ENCODE peak calls at places on chromosomes 12 and 14, in five cellular contexts. O is H1, H is K562, F is HepG2, Q is SK-N-SH. Y is an unnamed sample.

GRCh38 chr12:116015525-116015924 is 262.0 kb downstream of the MED13L start:
- DNase-seq in O (no peak), H (no peak), F (peak; percentile 21), Q (peak; percentile 15), Y (no peak)

GRCh38 chr14:56555921-56556570 is 23.6 kb upstream of the TMEM260 start:
- DNase-seq in O (no peak), H (peak; percentile 10), F (peak; percentile 76), Q (peak; percentile 11), Y (no peak)

GRCh38 chr12:25352078-25352918 is 101.6 kb upstream of the KRAS start:
- DNase-seq in O (no peak), H (no peak), F (no peak), Q (no peak), Y (peak; percentile 24)

GRCh38 chr12:116806845-116807440 is 68.8 kb downstream of the RNFT2 start:
- DNase-seq in O (no peak), H (no peak), F (no peak), Q (no peak), Y (no peak)

GRCh38 chr14:20485900-20486299 is 16.7 kb downstream of the PNP start:
- DNase-seq in O (no peak), H (no peak), F (no peak), Q (no peak), Y (no peak)

GRCh38 chr14:21894003-21894897 is 220.6 kb upstream of the OR4E1 start:
- DNase-seq in O (peak; percentile 66), H (peak; percentile 4), F (no peak), Q (no peak), Y (no peak)

GRCh38 chr12:94831081-94831747 is 172.3 kb downstream of the NDUFA12 start:
- DNase-seq in O (no peak), H (no peak), F (no peak), Q (no peak), Y (peak; percentile 98)

GRCh38 chr12:34163443-34163842 is 141.1 kb downstream of the ALG10 start:
- DNase-seq in O (no peak), H (no peak), F (no peak), Q (no peak), Y (no peak)

GRCh38 chr12:49503674-49504180 is 35.1 kb upstream of the KCNH3 start:
- DNase-seq in O (no peak), H (no peak), F (no peak), Q (no peak), Y (no peak)

GRCh38 chr14:46063872-46064271 is 587.7 kb downstream of the RPL10L start:
- DNase-seq in O (no peak), H (no peak), F (no peak), Q (peak; percentile 0), Y (no peak)

GRCh38 chr12:113416091-113416754 is 6.0 kb upstream of the SDSL start:
- DNase-seq in O (no peak), H (peak; percentile 35), F (no peak), Q (no peak), Y (no peak)

GRCh38 chr12:25186038-25186787 is 8.7 kb downstream of the DNAI7 start:
- DNase-seq in O (no peak), H (no peak), F (peak; percentile 43), Q (no peak), Y (peak; percentile 43)

GRCh38 chr12:50572760-50573159 is 68.0 kb downstream of the DIP2B start:
- DNase-seq in O (no peak), H (no peak), F (no peak), Q (no peak), Y (no peak)

GRCh38 chr14:79584679-79585078 is 626.6 kb downstream of the DIO2 start:
- DNase-seq in O (no peak), H (no peak), F (no peak), Q (no peak), Y (no peak)

GRCh38 chr14:82710257-82710841 is 1176.7 kb upstream of the SEL1L start:
- DNase-seq in O (peak; percentile 86), H (peak; percentile 35), F (peak; percentile 26), Q (peak; percentile 38), Y (peak; percentile 8)

GRCh38 chr14:24710403-24711063 is 76.5 kb upstream of the GZMB start:
- DNase-seq in O (peak; percentile 67), H (peak; percentile 37), F (peak; percentile 71), Q (peak; percentile 45), Y (no peak)

GRCh38 chr12:50005150-50005549 is 20.1 kb downstream of the RACGAP1 start:
- DNase-seq in O (no peak), H (no peak), F (no peak), Q (peak; percentile 48), Y (no peak)

GRCh38 chr12:2064078-2064507 is 11.3 kb downstream of the CACNA1C start:
- DNase-seq in O (no peak), H (no peak), F (no peak), Q (peak; percentile 73), Y (peak; percentile 28)

GRCh38 chr14:74663884-74664283 is 49.0 kb downstream of the AREL1 start:
- DNase-seq in O (no peak), H (no peak), F (no peak), Q (no peak), Y (no peak)

GRCh38 chr12:7091660-7092228 is 501 bp downstream of the C1R start:
- DNase-seq in O (no peak), H (no peak), F (no peak), Q (no peak), Y (no peak)

GRCh38 chr14:65301862-65302539 is 110.5 kb upstream of the FUT8 start:
- DNase-seq in O (no peak), H (peak; percentile 48), F (peak; percentile 92), Q (no peak), Y (peak; percentile 95)

GRCh38 chr12:51591020-51591901 is at the start of gene SCN8A:
- DNase-seq in O (peak; percentile 87), H (peak; percentile 81), F (no peak), Q (peak; percentile 94), Y (no peak)

GRCh38 chr14:100155881-100156645 is 3.4 kb downstream of the DEGS2 start:
- DNase-seq in O (no peak), H (no peak), F (peak; percentile 37), Q (peak; percentile 71), Y (no peak)

GRCh38 chr12:13571035-13571434 is 374.5 kb downstream of the EMP1 start:
- DNase-seq in O (no peak), H (no peak), F (peak; percentile 83), Q (no peak), Y (no peak)

GRCh38 chr12:53476769-53477209 is 22.5 kb downstream of the MAP3K12 start:
- DNase-seq in O (no peak), H (peak; percentile 52), F (no peak), Q (peak; percentile 67), Y (no peak)

GRCh38 chr14:93231129-93231979 is 24.3 kb downstream of the UBR7 start:
- DNase-seq in O (no peak), H (no peak), F (no peak), Q (peak; percentile 95), Y (no peak)

GRCh38 chr14:55005071-55005470 is 21.8 kb downstream of the WDHD1 start:
- DNase-seq in O (no peak), H (no peak), F (no peak), Q (no peak), Y (no peak)

GRCh38 chr12:98370976-98371375 is 144.4 kb upstream of the TMPO start:
- DNase-seq in O (no peak), H (no peak), F (no peak), Q (no peak), Y (no peak)

GRCh38 chr12:121789800-121790748 is 3.4 kb downstream of the RHOF start:
- DNase-seq in O (no peak), H (no peak), F (no peak), Q (no peak), Y (peak; percentile 70)

GRCh38 chr12:109737631-109738030 is 24.0 kb downstream of the FAM222A start:
- DNase-seq in O (no peak), H (no peak), F (peak; percentile 70), Q (peak; percentile 71), Y (no peak)

GRCh38 chr14:104291123-104292000 is 153.0 kb downstream of the KIF26A start:
- DNase-seq in O (no peak), H (no peak), F (no peak), Q (peak; percentile 92), Y (no peak)

GRCh38 chr14:36091096-36091495 is 85.4 kb downstream of the PTCSC3 start:
- DNase-seq in O (no peak), H (no peak), F (peak; percentile 98), Q (no peak), Y (peak; percentile 23)
- TF ChIP-seq TAF1 in O (no peak), H (no peak), F (peak; percentile 19), Q (no peak), Y (no peak)

DNA sequence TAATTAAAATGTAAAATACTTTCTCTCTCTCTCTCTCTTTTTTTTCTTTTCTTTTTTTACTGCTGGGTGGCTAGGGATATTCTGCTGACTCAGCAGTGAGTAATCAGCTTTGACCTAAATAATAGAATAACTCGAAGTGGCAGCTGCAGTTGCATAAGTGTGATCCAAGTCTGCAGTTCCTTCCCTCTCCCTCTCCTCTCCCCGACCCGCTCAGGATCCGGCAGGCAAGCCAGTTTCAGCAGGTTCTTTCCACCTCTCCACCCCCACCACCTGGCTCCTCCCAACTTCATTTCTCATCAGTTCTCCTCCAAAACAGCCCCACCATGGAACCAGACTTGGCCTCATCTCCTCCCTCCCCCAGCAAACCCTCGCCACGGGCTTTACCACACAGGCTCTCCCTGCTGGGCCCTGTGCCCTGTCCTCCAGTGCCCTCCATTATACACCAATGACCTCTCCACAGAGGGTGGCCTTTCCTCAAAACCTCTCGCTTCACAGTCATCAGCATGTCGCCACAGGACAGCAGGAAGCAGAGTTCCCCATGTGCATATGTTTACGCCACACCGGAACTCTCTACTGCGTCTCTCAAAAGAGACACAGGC is 22.4 kb downstream of the SLC7A8 start:
- DNase-seq in O (peak; percentile 83), H (peak; percentile 70), F (no peak), Q (no peak), Y (no peak)
- TF ChIP-seq MAX in O (peak; percentile 77), H (no peak), F (no peak), Q (no peak), Y (no peak)

DNA sequence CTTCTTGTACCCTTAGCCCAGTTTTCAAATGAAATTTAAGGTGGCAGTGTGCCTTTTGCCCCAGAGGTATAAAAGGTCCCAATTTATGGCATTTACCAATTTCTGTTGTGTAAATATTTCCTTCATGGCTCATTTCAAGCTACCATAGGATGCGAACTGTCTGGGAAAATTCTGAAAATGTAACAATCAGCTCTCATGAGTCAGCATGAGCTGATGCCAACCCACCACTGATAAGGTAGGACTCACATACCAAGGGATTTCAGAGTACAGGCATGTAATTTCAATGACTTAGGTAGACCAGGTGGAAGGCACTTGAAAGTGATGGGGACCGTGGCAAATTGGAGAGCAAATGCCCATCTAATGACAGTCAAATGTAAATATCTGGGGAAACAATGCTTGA is 169.5 kb downstream of the TTC8 start:
- DNase-seq in O (no peak), H (no peak), F (no peak), Q (no peak), Y (no peak)
- TF ChIP-seq TAF1 in O (no peak), H (no peak), F (no peak), Q (no peak), Y (no peak)

DNA sequence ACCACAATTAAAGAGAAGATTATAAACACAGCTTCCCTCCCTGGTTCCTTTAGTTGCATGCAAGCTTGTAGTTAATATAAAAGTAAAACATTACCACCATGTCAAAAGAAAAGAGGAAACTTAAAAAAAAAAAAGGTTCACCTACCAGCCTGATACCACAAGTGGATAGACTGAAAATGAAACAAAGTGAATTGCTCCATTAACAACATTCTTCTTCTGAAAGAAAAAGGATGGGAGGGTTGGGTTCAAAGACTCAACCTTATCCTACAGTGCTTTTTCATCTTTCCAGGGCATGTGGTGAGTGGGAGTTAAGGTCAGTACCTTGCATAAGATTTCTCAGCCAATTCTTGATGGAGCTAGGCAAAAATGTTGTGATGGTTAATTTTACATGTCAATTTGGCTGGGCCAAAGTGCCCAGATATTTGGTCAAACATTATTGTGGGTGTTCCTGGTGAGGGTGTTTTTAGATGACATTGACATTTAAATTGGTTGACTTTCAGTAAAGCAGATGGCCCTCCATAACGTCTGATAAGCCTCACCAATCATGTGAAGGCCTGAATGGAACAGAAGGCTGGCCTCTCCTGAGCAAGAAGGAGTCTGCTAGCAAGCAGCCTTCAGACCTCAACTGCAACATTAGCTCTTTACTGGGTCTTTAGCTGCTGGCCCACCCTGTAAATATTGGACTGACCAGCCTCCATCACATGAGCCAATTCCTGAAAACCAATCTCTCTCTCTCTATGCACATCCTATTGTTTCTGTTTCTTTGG is 28.8 kb downstream of the VCPKMT start:
- DNase-seq in O (no peak), H (no peak), F (no peak), Q (no peak), Y (no peak)
- TF ChIP-seq MAX in O (no peak), H (no peak), F (no peak), Q (no peak), Y (no peak)

Y was measured in GM12878.